ENCODE peak calls at places on chromosomes 13 and 19, in nine cellular contexts. One of them, this sample, is unnamed.

GRCh38 chr19:21566073-21566472 is 60.7 kb downstream of the ZNF429 start:
- DNase-seq in upper lobe of right lung: no peak
- DNase-seq in tibial nerve: no peak
- DNase-seq in heart left ventricle: no peak
- DNase-seq in left ventricle myocardium inferior: no peak
- DNase-seq in BJ: no peak
- DNase-seq in Peyer's patch: no peak
- DNase-seq in heart right ventricle: no peak
- DNase-seq in HCT116: no peak
- DNase-seq in this sample: no peak

GRCh38 chr13:28843594-28843993 is 23.5 kb downstream of the MTUS2 start:
- DNase-seq in Peyer's patch: no peak
- DNase-seq in tibial nerve: no peak
- DNase-seq in heart left ventricle: no peak
- DNase-seq in HCT116: no peak
- DNase-seq in left ventricle myocardium inferior: no peak
- DNase-seq in BJ: no peak
- DNase-seq in upper lobe of right lung: no peak
- DNase-seq in heart right ventricle: no peak
- DNase-seq in this sample: no peak

GRCh38 chr13:50826035-50826434 is 17.5 kb downstream of the DLEU7 start:
- DNase-seq in upper lobe of right lung: no peak
- DNase-seq in HCT116: no peak
- DNase-seq in BJ: no peak
- DNase-seq in heart left ventricle: no peak
- DNase-seq in heart right ventricle: no peak
- DNase-seq in tibial nerve: no peak
- DNase-seq in Peyer's patch: no peak
- DNase-seq in left ventricle myocardium inferior: no peak
- DNase-seq in this sample: no peak

GRCh38 chr13:113076681-113077401 is 28.8 kb upstream of the F7 start:
- DNase-seq in upper lobe of right lung: peak; percentile 56
- DNase-seq in Peyer's patch: no peak
- DNase-seq in tibial nerve: no peak
- DNase-seq in left ventricle myocardium inferior: no peak
- DNase-seq in HCT116: no peak
- DNase-seq in heart right ventricle: no peak
- DNase-seq in BJ: no peak
- DNase-seq in heart left ventricle: no peak
- DNase-seq in this sample: no peak

GRCh38 chr19:30390356-30390988 is 18.3 kb downstream of the ZNF536 start:
- DNase-seq in Peyer's patch: no peak
- DNase-seq in upper lobe of right lung: no peak
- DNase-seq in left ventricle myocardium inferior: no peak
- DNase-seq in heart right ventricle: no peak
- DNase-seq in tibial nerve: no peak
- DNase-seq in HCT116: no peak
- DNase-seq in heart left ventricle: no peak
- DNase-seq in BJ: no peak
- DNase-seq in this sample: no peak

GRCh38 chr13:95256086-95256485 is 45.2 kb downstream of the ABCC4 start:
- DNase-seq in tibial nerve: no peak
- DNase-seq in heart left ventricle: no peak
- DNase-seq in left ventricle myocardium inferior: no peak
- DNase-seq in heart right ventricle: no peak
- DNase-seq in BJ: peak; percentile 59
- DNase-seq in Peyer's patch: no peak
- DNase-seq in HCT116: peak; percentile 93
- DNase-seq in upper lobe of right lung: no peak
- DNase-seq in this sample: peak; percentile 98

GRCh38 chr13:100176781-100177389 is 88.0 kb downstream of the PCCA start:
- DNase-seq in heart right ventricle: no peak
- DNase-seq in tibial nerve: no peak
- DNase-seq in upper lobe of right lung: no peak
- DNase-seq in Peyer's patch: no peak
- DNase-seq in HCT116: no peak
- DNase-seq in heart left ventricle: no peak
- DNase-seq in left ventricle myocardium inferior: no peak
- DNase-seq in BJ: no peak
- DNase-seq in this sample: no peak

GRCh38 chr13:91652389-91652788 is 254.0 kb downstream of the GPC5 start:
- DNase-seq in BJ: no peak
- DNase-seq in upper lobe of right lung: no peak
- DNase-seq in Peyer's patch: no peak
- DNase-seq in heart left ventricle: no peak
- DNase-seq in left ventricle myocardium inferior: no peak
- DNase-seq in heart right ventricle: no peak
- DNase-seq in HCT116: no peak
- DNase-seq in tibial nerve: no peak
- DNase-seq in this sample: no peak

GRCh38 chr19:41988947-41989346 is 5.1 kb downstream of the ATP1A3 start:
- DNase-seq in heart left ventricle: no peak
- DNase-seq in heart right ventricle: no peak
- DNase-seq in left ventricle myocardium inferior: no peak
- DNase-seq in tibial nerve: no peak
- DNase-seq in BJ: no peak
- DNase-seq in HCT116: no peak
- DNase-seq in Peyer's patch: no peak
- DNase-seq in upper lobe of right lung: no peak
- DNase-seq in this sample: no peak

GRCh38 chr19:41990028-41990427 is 4.0 kb downstream of the ATP1A3 start:
- DNase-seq in tibial nerve: no peak
- DNase-seq in Peyer's patch: no peak
- DNase-seq in upper lobe of right lung: no peak
- DNase-seq in heart left ventricle: no peak
- DNase-seq in BJ: no peak
- DNase-seq in HCT116: no peak
- DNase-seq in left ventricle myocardium inferior: no peak
- DNase-seq in heart right ventricle: no peak
- DNase-seq in this sample: no peak

GRCh38 chr19:41990615-41991014 is 3.4 kb downstream of the ATP1A3 start:
- DNase-seq in heart left ventricle: no peak
- DNase-seq in HCT116: no peak
- DNase-seq in left ventricle myocardium inferior: no peak
- DNase-seq in upper lobe of right lung: no peak
- DNase-seq in tibial nerve: no peak
- DNase-seq in heart right ventricle: no peak
- DNase-seq in BJ: no peak
- DNase-seq in Peyer's patch: no peak
- DNase-seq in this sample: no peak

GRCh38 chr19:41984961-41985360 is 9.1 kb downstream of the ATP1A3 start:
- DNase-seq in upper lobe of right lung: no peak
- DNase-seq in heart right ventricle: no peak
- DNase-seq in Peyer's patch: no peak
- DNase-seq in tibial nerve: no peak
- DNase-seq in heart left ventricle: no peak
- DNase-seq in HCT116: no peak
- DNase-seq in left ventricle myocardium inferior: no peak
- DNase-seq in BJ: no peak
- DNase-seq in this sample: no peak

GRCh38 chr19:41987141-41987860 is 6.7 kb downstream of the ATP1A3 start:
- DNase-seq in heart right ventricle: no peak
- DNase-seq in tibial nerve: no peak
- DNase-seq in heart left ventricle: no peak
- DNase-seq in BJ: no peak
- DNase-seq in upper lobe of right lung: no peak
- DNase-seq in left ventricle myocardium inferior: no peak
- DNase-seq in Peyer's patch: no peak
- DNase-seq in HCT116: no peak
- DNase-seq in this sample: no peak
- H3K36me3 ChIP-seq in heart right ventricle: no peaks in the 10 kb centered on the region
- H3K36me3 ChIP-seq in tibial nerve: no peaks in the 10 kb centered on the region
- H3K36me3 ChIP-seq in heart left ventricle: peaks cover 37% of the 10 kb centered on the region
- H3K36me3 ChIP-seq in BJ: no peaks in the 10 kb centered on the region
- H3K36me3 ChIP-seq in upper lobe of right lung: no peaks in the 10 kb centered on the region
- H3K36me3 ChIP-seq in left ventricle myocardium inferior: peaks cover 38% of the 10 kb centered on the region
- H3K36me3 ChIP-seq in Peyer's patch: no peaks in the 10 kb centered on the region
- H3K36me3 ChIP-seq in HCT116: no peaks in the 10 kb centered on the region
- H3K36me3 ChIP-seq in this sample: no peaks in the 10 kb centered on the region

GRCh38 chr13:106375085-106375484 is 160.4 kb downstream of the EFNB2 start:
- DNase-seq in tibial nerve: no peak
- DNase-seq in HCT116: no peak
- DNase-seq in heart left ventricle: no peak
- DNase-seq in BJ: no peak
- DNase-seq in upper lobe of right lung: no peak
- DNase-seq in heart right ventricle: no peak
- DNase-seq in left ventricle myocardium inferior: no peak
- DNase-seq in Peyer's patch: no peak
- DNase-seq in this sample: no peak

GRCh38 chr13:106376411-106377112 is 158.9 kb downstream of the EFNB2 start:
- DNase-seq in BJ: peak; percentile 82
- DNase-seq in tibial nerve: no peak
- DNase-seq in upper lobe of right lung: no peak
- DNase-seq in Peyer's patch: no peak
- DNase-seq in heart right ventricle: no peak
- DNase-seq in heart left ventricle: no peak
- DNase-seq in HCT116: peak; percentile 86
- DNase-seq in left ventricle myocardium inferior: no peak
- DNase-seq in this sample: peak; percentile 84

GRCh38 chr13:106373304-106373988 is 162.0 kb downstream of the EFNB2 start:
- DNase-seq in Peyer's patch: no peak
- DNase-seq in left ventricle myocardium inferior: no peak
- DNase-seq in BJ: no peak
- DNase-seq in tibial nerve: no peak
- DNase-seq in heart left ventricle: no peak
- DNase-seq in heart right ventricle: no peak
- DNase-seq in HCT116: no peak
- DNase-seq in upper lobe of right lung: no peak
- DNase-seq in this sample: no peak

GRCh38 chr13:106373989-106374572 is 161.4 kb downstream of the EFNB2 start:
- DNase-seq in Peyer's patch: no peak
- DNase-seq in upper lobe of right lung: no peak
- DNase-seq in BJ: no peak
- DNase-seq in left ventricle myocardium inferior: no peak
- DNase-seq in heart left ventricle: no peak
- DNase-seq in heart right ventricle: no peak
- DNase-seq in tibial nerve: no peak
- DNase-seq in HCT116: no peak
- DNase-seq in this sample: no peak

GRCh38 chr13:106374631-106375030 is 160.8 kb downstream of the EFNB2 start:
- DNase-seq in heart left ventricle: no peak
- DNase-seq in left ventricle myocardium inferior: no peak
- DNase-seq in heart right ventricle: no peak
- DNase-seq in BJ: no peak
- DNase-seq in tibial nerve: no peak
- DNase-seq in HCT116: no peak
- DNase-seq in Peyer's patch: no peak
- DNase-seq in upper lobe of right lung: no peak
- DNase-seq in this sample: no peak
- H3K27me3 ChIP-seq in heart left ventricle: no peaks in the 10 kb centered on the region
- H3K27me3 ChIP-seq in left ventricle myocardium inferior: no peaks in the 10 kb centered on the region
- H3K27me3 ChIP-seq in heart right ventricle: no peaks in the 10 kb centered on the region
- H3K27me3 ChIP-seq in BJ: no peaks in the 10 kb centered on the region
- H3K27me3 ChIP-seq in tibial nerve: no peaks in the 10 kb centered on the region
- H3K27me3 ChIP-seq in HCT116: no peaks in the 10 kb centered on the region
- H3K27me3 ChIP-seq in Peyer's patch: no peaks in the 10 kb centered on the region
- H3K27me3 ChIP-seq in upper lobe of right lung: no peaks in the 10 kb centered on the region
- H3K27me3 ChIP-seq in this sample: no peaks in the 10 kb centered on the region

GRCh38 chr13:37870489-37870845 is 895 bp upstream of the TRPC4 start:
- DNase-seq in BJ: no peak
- DNase-seq in upper lobe of right lung: no peak
- DNase-seq in left ventricle myocardium inferior: no peak
- DNase-seq in HCT116: no peak
- DNase-seq in tibial nerve: no peak
- DNase-seq in Peyer's patch: no peak
- DNase-seq in heart right ventricle: no peak
- DNase-seq in heart left ventricle: no peak
- DNase-seq in this sample: no peak

GRCh38 chr13:37869506-37869755 is 141 bp downstream of the TRPC4 start:
- DNase-seq in heart right ventricle: no peak
- DNase-seq in HCT116: no peak
- DNase-seq in BJ: no peak
- DNase-seq in heart left ventricle: no peak
- DNase-seq in upper lobe of right lung: no peak
- DNase-seq in Peyer's patch: no peak
- DNase-seq in left ventricle myocardium inferior: no peak
- DNase-seq in tibial nerve: no peak
- DNase-seq in this sample: no peak

GRCh38 chr13:37868691-37869505 is 674 bp downstream of the TRPC4 start:
- DNase-seq in upper lobe of right lung: no peak
- DNase-seq in BJ: no peak
- DNase-seq in heart left ventricle: no peak
- DNase-seq in Peyer's patch: no peak
- DNase-seq in left ventricle myocardium inferior: no peak
- DNase-seq in HCT116: no peak
- DNase-seq in heart right ventricle: no peak
- DNase-seq in tibial nerve: no peak
- DNase-seq in this sample: peak; percentile 4

GRCh38 chr13:37870895-37871550 is 1.5 kb upstream of the TRPC4 start:
- DNase-seq in HCT116: no peak
- DNase-seq in tibial nerve: no peak
- DNase-seq in heart left ventricle: no peak
- DNase-seq in upper lobe of right lung: no peak
- DNase-seq in BJ: peak; percentile 38
- DNase-seq in Peyer's patch: no peak
- DNase-seq in left ventricle myocardium inferior: no peak
- DNase-seq in heart right ventricle: no peak
- DNase-seq in this sample: peak; percentile 25

DNA sequence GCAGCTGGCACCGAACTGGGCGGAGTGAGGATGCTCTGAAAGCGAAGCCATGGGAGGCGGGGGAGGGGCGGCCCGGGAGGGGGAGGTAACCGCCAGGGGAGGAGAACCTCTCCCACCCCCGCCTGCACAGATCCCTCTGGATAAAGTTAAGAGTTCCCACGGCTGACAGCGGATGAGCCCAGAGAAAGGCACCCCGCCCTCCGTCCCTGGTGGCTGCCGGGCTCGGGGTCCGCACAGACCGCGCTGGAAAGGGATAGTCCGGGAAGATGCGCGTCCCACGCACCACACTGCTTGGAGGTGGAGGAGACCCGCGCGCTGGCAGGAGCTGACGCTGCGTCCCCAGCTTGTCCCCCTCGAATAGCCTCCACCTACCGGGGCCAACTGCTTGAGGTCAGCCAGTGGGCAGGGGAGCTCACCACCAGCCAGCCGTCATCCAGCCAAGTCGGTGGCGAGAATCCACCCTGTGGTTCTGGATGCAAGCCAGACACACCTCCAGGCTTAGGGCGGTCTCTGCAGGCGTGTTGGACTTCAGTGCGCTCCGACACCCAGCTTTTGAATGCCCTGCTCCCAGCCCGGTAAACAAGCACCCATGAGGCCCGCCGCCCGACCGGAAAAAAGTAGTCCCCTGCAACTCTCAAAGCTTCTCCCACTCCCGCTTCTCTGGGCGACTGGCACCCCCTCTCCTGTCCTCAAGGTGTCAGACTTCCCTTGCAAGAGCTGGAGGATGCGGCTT is at the start of gene TRPC4:
- DNase-seq in heart right ventricle: peak; percentile 33
- DNase-seq in BJ: no peak
- DNase-seq in upper lobe of right lung: peak; percentile 60
- DNase-seq in HCT116: no peak
- DNase-seq in tibial nerve: no peak
- DNase-seq in heart left ventricle: peak; percentile 26
- DNase-seq in Peyer's patch: no peak
- DNase-seq in left ventricle myocardium inferior: peak; percentile 40
- DNase-seq in this sample: peak; percentile 21
- TF ChIP-seq CTCF in heart right ventricle: peak; percentile 41
- TF ChIP-seq CTCF in BJ: peak; percentile 66
- TF ChIP-seq CTCF in upper lobe of right lung: peak; percentile 15
- TF ChIP-seq CTCF in HCT116: no peak
- TF ChIP-seq CTCF in tibial nerve: no peak
- TF ChIP-seq CTCF in heart left ventricle: peak; percentile 31
- TF ChIP-seq CTCF in Peyer's patch: no peak
- TF ChIP-seq CTCF in left ventricle myocardium inferior: peak; percentile 62
- TF ChIP-seq CTCF in this sample: peak; percentile 74

GRCh38 chr19:36100476-36100875 is 10.5 kb upstream of the OVOL3 start:
- DNase-seq in tibial nerve: no peak
- DNase-seq in Peyer's patch: no peak
- DNase-seq in heart left ventricle: peak; percentile 80
- DNase-seq in BJ: no peak
- DNase-seq in left ventricle myocardium inferior: peak; percentile 80
- DNase-seq in heart right ventricle: peak; percentile 76
- DNase-seq in upper lobe of right lung: no peak
- DNase-seq in HCT116: no peak
- DNase-seq in this sample: no peak
- H3K36me3 ChIP-seq in tibial nerve: no peaks in the 10 kb centered on the region
- H3K36me3 ChIP-seq in Peyer's patch: peaks cover 3% of the 10 kb centered on the region
- H3K36me3 ChIP-seq in heart left ventricle: no peaks in the 10 kb centered on the region
- H3K36me3 ChIP-seq in BJ: peaks cover 5% of the 10 kb centered on the region
- H3K36me3 ChIP-seq in left ventricle myocardium inferior: peaks cover 32% of the 10 kb centered on the region
- H3K36me3 ChIP-seq in heart right ventricle: no peaks in the 10 kb centered on the region
- H3K36me3 ChIP-seq in upper lobe of right lung: no peaks in the 10 kb centered on the region
- H3K36me3 ChIP-seq in HCT116: peaks cover 28% of the 10 kb centered on the region
- H3K36me3 ChIP-seq in this sample: no peaks in the 10 kb centered on the region

This sample was measured in kidney epithelial cell.